ENCODE peak calls at places on chromosomes 1 and 21, in six cellular contexts. One of them, this sample, is unnamed.
A peak's percentile ranks its signal among the peaks of the same experiment; 100 is the strongest.

GRCh38 chr1:38082678-38083317 is 36.2 kb upstream of the POU3F1 start:
- DNase-seq in GM23248: no peak
- DNase-seq in Karpas-422: no peak
- DNase-seq in heart left ventricle: no peak
- DNase-seq in mammary epithelial cell: no peak
- DNase-seq in left ventricle myocardium inferior: no peak
- DNase-seq in this sample: no peak

GRCh38 chr1:111101854-111102642 is 37.8 kb downstream of the DRAM2 start:
- DNase-seq in GM23248: no peak
- DNase-seq in Karpas-422: no peak
- DNase-seq in heart left ventricle: no peak
- DNase-seq in mammary epithelial cell: peak; percentile 20
- DNase-seq in left ventricle myocardium inferior: no peak
- DNase-seq in this sample: no peak

GRCh38 chr1:61951731-61952585 is 209.7 kb downstream of the PATJ start:
- DNase-seq in GM23248: no peak
- DNase-seq in Karpas-422: no peak
- DNase-seq in heart left ventricle: peak; percentile 40
- DNase-seq in mammary epithelial cell: peak; percentile 92
- DNase-seq in left ventricle myocardium inferior: no peak
- DNase-seq in this sample: no peak

GRCh38 chr1:209618756-209619420 is 33.3 kb downstream of the LAMB3 start:
- DNase-seq in GM23248: peak; percentile 38
- DNase-seq in Karpas-422: no peak
- DNase-seq in heart left ventricle: peak; percentile 61
- DNase-seq in mammary epithelial cell: no peak
- DNase-seq in left ventricle myocardium inferior: peak; percentile 56
- DNase-seq in this sample: peak; percentile 72

GRCh38 chr1:203286161-203286984 is 18.9 kb upstream of the BTG2 start:
- DNase-seq in GM23248: no peak
- DNase-seq in Karpas-422: peak; percentile 70
- DNase-seq in heart left ventricle: no peak
- DNase-seq in mammary epithelial cell: peak; percentile 71
- DNase-seq in left ventricle myocardium inferior: no peak
- DNase-seq in this sample: peak; percentile 48

GRCh38 chr1:14949836-14950674 is 203.5 kb upstream of the TMEM51 start:
- DNase-seq in GM23248: no peak
- DNase-seq in Karpas-422: no peak
- DNase-seq in heart left ventricle: no peak
- DNase-seq in mammary epithelial cell: no peak
- DNase-seq in left ventricle myocardium inferior: no peak
- DNase-seq in this sample: no peak

GRCh38 chr1:6783956-6784559 is 1.2 kb upstream of the CAMTA1 start:
- DNase-seq in GM23248: no peak
- DNase-seq in Karpas-422: peak; percentile 74
- DNase-seq in heart left ventricle: no peak
- DNase-seq in mammary epithelial cell: no peak
- DNase-seq in left ventricle myocardium inferior: no peak
- DNase-seq in this sample: no peak

GRCh38 chr1:154751690-154752089 is 118.4 kb downstream of the KCNN3 start:
- DNase-seq in GM23248: peak; percentile 95
- DNase-seq in Karpas-422: no peak
- DNase-seq in heart left ventricle: no peak
- DNase-seq in mammary epithelial cell: no peak
- DNase-seq in left ventricle myocardium inferior: no peak
- DNase-seq in this sample: no peak

GRCh38 chr1:47714368-47714767 is 276.5 kb downstream of the FOXD2 start:
- DNase-seq in GM23248: no peak
- DNase-seq in Karpas-422: no peak
- DNase-seq in heart left ventricle: no peak
- DNase-seq in mammary epithelial cell: no peak
- DNase-seq in left ventricle myocardium inferior: no peak
- DNase-seq in this sample: no peak

GRCh38 chr1:230120289-230120948 is 53.4 kb downstream of the GALNT2 start:
- DNase-seq in GM23248: peak; percentile 29
- DNase-seq in Karpas-422: no peak
- DNase-seq in heart left ventricle: no peak
- DNase-seq in mammary epithelial cell: no peak
- DNase-seq in left ventricle myocardium inferior: peak; percentile 59
- DNase-seq in this sample: no peak

GRCh38 chr1:217105432-217105831 is 382.2 kb upstream of the ESRRG start:
- DNase-seq in GM23248: no peak
- DNase-seq in Karpas-422: no peak
- DNase-seq in heart left ventricle: no peak
- DNase-seq in mammary epithelial cell: no peak
- DNase-seq in left ventricle myocardium inferior: no peak
- DNase-seq in this sample: no peak

GRCh38 chr1:117003253-117003875 is 1.8 kb downstream of the CD101 start:
- DNase-seq in GM23248: no peak
- DNase-seq in Karpas-422: no peak
- DNase-seq in heart left ventricle: no peak
- DNase-seq in mammary epithelial cell: no peak
- DNase-seq in left ventricle myocardium inferior: no peak
- DNase-seq in this sample: no peak

GRCh38 chr1:31760901-31761470 is 3.2 kb downstream of the ADGRB2 start:
- DNase-seq in GM23248: peak; percentile 84
- DNase-seq in Karpas-422: peak; percentile 83
- DNase-seq in heart left ventricle: peak; percentile 61
- DNase-seq in mammary epithelial cell: peak; percentile 50
- DNase-seq in left ventricle myocardium inferior: peak; percentile 51
- DNase-seq in this sample: no peak

GRCh38 chr1:91827094-91828006 is 58.6 kb downstream of the TGFBR3 start:
- DNase-seq in GM23248: peak; percentile 64
- DNase-seq in Karpas-422: no peak
- DNase-seq in heart left ventricle: peak; percentile 73
- DNase-seq in mammary epithelial cell: peak; percentile 51
- DNase-seq in left ventricle myocardium inferior: peak; percentile 73
- DNase-seq in this sample: no peak

GRCh38 chr1:41957568-41957967 is 38.8 kb upstream of the HIVEP3 start:
- DNase-seq in GM23248: peak; percentile 94
- DNase-seq in Karpas-422: no peak
- DNase-seq in heart left ventricle: no peak
- DNase-seq in mammary epithelial cell: peak; percentile 98
- DNase-seq in left ventricle myocardium inferior: no peak
- DNase-seq in this sample: no peak

GRCh38 chr1:179187708-179188471 is 41.6 kb downstream of the ABL2 start:
- DNase-seq in GM23248: no peak
- DNase-seq in Karpas-422: peak; percentile 7
- DNase-seq in heart left ventricle: no peak
- DNase-seq in mammary epithelial cell: no peak
- DNase-seq in left ventricle myocardium inferior: no peak
- DNase-seq in this sample: no peak

GRCh38 chr1:113057006-113057405 is 16.0 kb upstream of the LRIG2 start:
- DNase-seq in GM23248: no peak
- DNase-seq in Karpas-422: no peak
- DNase-seq in heart left ventricle: no peak
- DNase-seq in mammary epithelial cell: no peak
- DNase-seq in left ventricle myocardium inferior: no peak
- DNase-seq in this sample: no peak

GRCh38 chr21:44372616-44373015 is 19.2 kb downstream of the TRPM2 start:
- DNase-seq in GM23248: no peak
- DNase-seq in Karpas-422: no peak
- DNase-seq in heart left ventricle: no peak
- DNase-seq in mammary epithelial cell: no peak
- DNase-seq in left ventricle myocardium inferior: no peak
- DNase-seq in this sample: no peak

GRCh38 chr21:42429856-42430255 is 26.2 kb downstream of the UBASH3A start:
- DNase-seq in GM23248: peak; percentile 20
- DNase-seq in Karpas-422: no peak
- DNase-seq in heart left ventricle: no peak
- DNase-seq in mammary epithelial cell: no peak
- DNase-seq in left ventricle myocardium inferior: no peak
- DNase-seq in this sample: no peak

This sample was measured in caudate nucleus.